ENCODE peak calls at places on chromosome 14, in four cellular contexts. R, I, X and V are unnamed samples.

GRCh38 chr14:60094306-60094897 is 2.7 kb downstream of the PCNX4 start:
- DNase-seq in R (peak; percentile 77), I (peak; percentile 84), X (no peak), V (peak; percentile 56)

GRCh38 chr14:32808574-32809098 is 130.0 kb upstream of the NPAS3 start:
- DNase-seq in R (no peak), I (peak; percentile 58), X (peak; percentile 48), V (peak; percentile 23)

GRCh38 chr14:89378119-89378518 is 38.9 kb downstream of the FOXN3 start:
- DNase-seq in R (no peak), I (peak; percentile 87), X (no peak), V (no peak)

GRCh38 chr14:34999500-34999899 is 16.7 kb downstream of the SRP54 start:
- DNase-seq in R (no peak), I (no peak), X (no peak), V (no peak)

GRCh38 chr14:102211240-102211639 is 71.5 kb downstream of the WDR20 start:
- DNase-seq in R (no peak), I (no peak), X (no peak), V (no peak)

GRCh38 chr14:31154956-31155355 is 52.6 kb downstream of the HECTD1 start:
- DNase-seq in R (no peak), I (peak; percentile 4), X (no peak), V (no peak)

GRCh38 chr14:100031506-100032281 is 33.5 kb upstream of the EVL start:
- DNase-seq in R (no peak), I (peak; percentile 98), X (no peak), V (peak; percentile 97)

GRCh38 chr14:88791629-88792571 is 853 bp downstream of the EML5 start:
- DNase-seq in R (peak; percentile 5), I (no peak), X (peak; percentile 34), V (peak; percentile 2)

GRCh38 chr14:24139272-24139934 is 2.0 kb downstream of the EMC9 start:
- DNase-seq in R (no peak), I (no peak), X (peak; percentile 42), V (no peak)

GRCh38 chr14:26934151-26934550 is 336.3 kb upstream of the NOVA1 start:
- DNase-seq in R (no peak), I (no peak), X (no peak), V (no peak)

GRCh38 chr14:106843951-106844483 is 1317.6 kb downstream of the TMEM121 start:
- DNase-seq in R (no peak), I (no peak), X (peak; percentile 71), V (no peak)

GRCh38 chr14:58297412-58297761 is 968 bp upstream of the ARID4A start:
- DNase-seq in R (no peak), I (peak; percentile 35), X (no peak), V (peak; percentile 27)

GRCh38 chr14:65478596-65478995 is 66.1 kb downstream of the FUT8 start:
- DNase-seq in R (peak; percentile 34), I (peak; percentile 91), X (no peak), V (peak; percentile 48)

GRCh38 chr14:52052289-52052943 is 16.4 kb downstream of the NID2 start:
- DNase-seq in R (no peak), I (peak; percentile 87), X (no peak), V (peak; percentile 81)

GRCh38 chr14:36517242-36518030 is 2.6 kb downstream of the NKX2-1 start:
- DNase-seq in R (no peak), I (no peak), X (no peak), V (no peak)

GRCh38 chr14:70567791-70568190 is 32.7 kb downstream of the MED6 start:
- DNase-seq in R (peak; percentile 6), I (peak; percentile 11), X (no peak), V (peak; percentile 51)

GRCh38 chr14:89017417-89017816 is 193.0 kb downstream of the TTC8 start:
- DNase-seq in R (no peak), I (no peak), X (no peak), V (no peak)

GRCh38 chr14:68860771-68861170 is 67.9 kb upstream of the ZFP36L1 start:
- DNase-seq in R (no peak), I (no peak), X (no peak), V (no peak)

GRCh38 chr14:92848941-92849340 is 54.8 kb downstream of the GOLGA5 start:
- DNase-seq in R (no peak), I (no peak), X (peak; percentile 63), V (no peak)

GRCh38 chr14:92847220-92848148 is 53.4 kb downstream of the GOLGA5 start:
- DNase-seq in R (no peak), I (no peak), X (no peak), V (no peak)

GRCh38 chr14:92841930-92842329 is 47.8 kb downstream of the GOLGA5 start:
- DNase-seq in R (no peak), I (no peak), X (no peak), V (no peak)

GRCh38 chr14:92846162-92846897 is 52.2 kb downstream of the GOLGA5 start:
- DNase-seq in R (peak; percentile 65), I (peak; percentile 79), X (peak; percentile 43), V (peak; percentile 78)

DNA sequence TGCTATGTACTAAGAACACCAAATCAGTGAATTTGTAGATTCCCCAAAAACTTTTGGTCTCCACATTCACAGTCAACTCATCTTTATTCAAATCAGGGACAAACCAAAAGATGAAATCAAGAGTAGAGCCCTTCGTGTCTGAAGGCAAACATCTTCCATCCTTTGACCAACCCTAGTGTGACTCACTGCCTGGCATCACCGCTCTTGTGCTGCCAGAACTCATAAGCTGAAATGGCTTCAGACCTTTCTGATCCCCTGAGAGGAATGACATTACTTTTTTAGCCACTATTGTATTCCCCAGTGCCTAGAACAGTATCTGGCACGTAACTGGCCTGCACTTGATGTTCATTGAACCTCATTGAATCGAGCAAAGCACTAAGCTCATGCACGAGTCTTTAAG is 50.1 kb downstream of the GOLGA5 start:
- DNase-seq in R (no peak), I (no peak), X (no peak), V (no peak)
- TF ChIP-seq CTCF in R (no peak), I (no peak), X (no peak), V (no peak)

GRCh38 chr14:25431211-25432076 is 381.5 kb upstream of the STXBP6 start:
- DNase-seq in R (peak; percentile 13), I (no peak), X (peak; percentile 32), V (no peak)
- TF ChIP-seq CTCF in R (peak; percentile 9), I (no peak), X (no peak), V (peak; percentile 35)

DNA sequence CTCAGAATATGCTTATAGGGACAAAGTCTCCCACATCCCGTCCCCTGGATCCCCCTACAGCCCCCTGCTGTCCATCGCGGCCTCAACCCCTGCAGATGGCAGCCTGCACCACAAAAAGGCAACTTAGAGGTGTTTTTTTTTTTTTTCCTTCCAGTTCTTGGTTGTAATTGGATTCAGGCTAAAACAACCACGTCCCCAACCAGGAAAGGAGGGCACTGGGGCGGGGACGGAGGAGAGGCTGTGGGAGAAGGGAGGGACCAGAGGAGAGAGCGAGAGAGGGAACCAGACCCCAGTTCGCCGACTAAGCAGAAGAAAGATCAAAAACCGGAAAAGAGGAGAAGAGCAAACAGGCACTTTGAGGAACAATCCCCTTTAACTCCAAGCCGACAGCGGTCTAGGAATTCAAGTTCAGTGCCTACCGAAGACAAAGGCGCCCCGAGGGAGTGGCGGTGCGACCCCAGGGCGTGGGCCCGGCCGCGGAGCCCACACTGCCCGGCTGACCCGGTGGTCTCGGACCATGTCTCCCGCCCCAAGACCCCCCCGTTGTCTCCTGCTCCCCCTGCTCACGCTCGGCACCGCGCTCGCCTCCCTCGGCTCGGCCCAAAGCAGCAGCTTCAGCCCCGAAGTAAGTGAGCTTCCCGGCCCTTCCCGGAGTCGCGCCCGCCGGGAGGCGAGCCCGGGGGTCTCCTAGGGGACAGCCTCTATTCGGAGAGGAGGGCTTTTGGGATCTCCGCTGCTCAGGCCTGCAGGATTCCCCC is at the start of gene MMP14:
- DNase-seq in R (no peak), I (peak; percentile 81), X (peak; percentile 73), V (peak; percentile 79)
- TF ChIP-seq CTCF in R (no peak), I (peak; percentile 33), X (no peak), V (peak; percentile 71)

DNA sequence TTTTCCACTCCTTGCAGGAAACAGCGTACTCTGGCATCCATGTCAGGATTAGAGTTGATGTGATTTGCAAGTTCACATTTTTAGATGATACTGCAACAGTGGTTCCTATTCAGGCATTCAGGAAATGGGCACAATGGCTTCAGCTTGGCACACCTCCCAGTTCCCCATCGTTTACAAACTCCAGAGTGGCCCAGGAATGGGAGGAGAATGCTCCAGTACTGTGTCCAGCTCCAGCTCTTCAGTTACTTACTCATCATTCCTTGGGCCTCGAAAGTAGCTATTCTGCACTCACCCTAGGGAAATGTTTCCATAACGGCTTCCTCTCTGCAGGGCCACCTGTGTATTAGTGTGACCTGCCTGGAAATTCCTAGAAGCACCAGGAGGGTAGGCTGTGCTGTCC is 239.7 kb upstream of the RGS6 start:
- DNase-seq in R (no peak), I (peak; percentile 74), X (peak; percentile 11), V (peak; percentile 65)
- TF ChIP-seq CTCF in R (no peak), I (no peak), X (no peak), V (no peak)

DNA sequence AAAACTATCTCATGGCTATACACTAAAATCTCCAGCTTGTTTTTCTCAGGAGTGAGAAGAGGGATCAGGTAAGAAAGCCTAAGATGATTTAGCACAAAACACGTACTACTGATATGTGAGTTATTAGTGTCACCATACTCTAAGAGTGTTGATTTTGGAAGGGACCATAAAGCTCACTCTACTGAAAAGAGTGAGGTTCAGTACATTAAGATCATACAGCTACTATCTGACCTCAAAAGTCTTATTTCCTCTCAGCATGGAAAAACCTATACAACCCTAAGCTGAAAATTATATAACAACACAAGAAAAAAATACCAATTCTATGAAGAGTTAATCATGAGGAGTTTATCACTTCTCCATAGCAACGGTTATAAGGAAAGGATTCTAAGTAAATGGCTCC is 19.5 kb downstream of the SNW1 start:
- DNase-seq in R (no peak), I (no peak), X (no peak), V (no peak)
- TF ChIP-seq CTCF in R (no peak), I (no peak), X (no peak), V (no peak)

GRCh38 chr14:97298331-97298730 is 501.1 kb downstream of the VRK1 start:
- DNase-seq in R (peak; percentile 30), I (no peak), X (no peak), V (no peak)
- TF ChIP-seq CTCF in R (peak; percentile 57), I (no peak), X (peak; percentile 5), V (no peak)

GRCh38 chr14:96176275-96176674 is 28.4 kb upstream of the BDKRB2 start:
- DNase-seq in R (no peak), I (no peak), X (no peak), V (peak; percentile 59)

GRCh38 chr14:96173646-96174475 is 30.8 kb upstream of the BDKRB2 start:
- DNase-seq in R (no peak), I (no peak), X (no peak), V (no peak)

GRCh38 chr14:96178674-96179321 is 25.8 kb upstream of the BDKRB2 start:
- DNase-seq in R (no peak), I (no peak), X (no peak), V (no peak)

GRCh38 chr14:96177766-96178377 is 26.8 kb upstream of the BDKRB2 start:
- DNase-seq in R (no peak), I (no peak), X (no peak), V (no peak)

GRCh38 chr14:96176811-96177211 is 27.8 kb upstream of the BDKRB2 start:
- DNase-seq in R (no peak), I (peak; percentile 68), X (no peak), V (peak; percentile 89)
- TF ChIP-seq CTCF in R (no peak), I (no peak), X (no peak), V (no peak)

GRCh38 chr14:91862417-91862816 is 4.9 kb downstream of the TC2N start:
- DNase-seq in R (no peak), I (no peak), X (no peak), V (no peak)

GRCh38 chr14:91860238-91860637 is 7.1 kb downstream of the TC2N start:
- DNase-seq in R (no peak), I (no peak), X (no peak), V (no peak)

GRCh38 chr14:91854327-91854934 is 12.9 kb downstream of the TC2N start:
- DNase-seq in R (peak; percentile 25), I (no peak), X (no peak), V (no peak)

GRCh38 chr14:91861091-91861490 is 6.2 kb downstream of the TC2N start:
- DNase-seq in R (no peak), I (no peak), X (no peak), V (no peak)

GRCh38 chr14:91858536-91859275 is 8.6 kb downstream of the TC2N start:
- DNase-seq in R (peak; percentile 46), I (no peak), X (no peak), V (peak; percentile 69)
- TF ChIP-seq CTCF in R (peak; percentile 51), I (no peak), X (no peak), V (no peak)